ENCODE peak calls at places on chromosomes 13 and 19, in five cellular contexts. W, C, Q, E and P are unnamed samples. For H3K27me3, the result is how much of the 10 kb centered on the place peaks cover.

GRCh38 chr19:3060852-3061182 is 1.5 kb downstream of the TLE5 start:
- DNase-seq in W (no peak), C (no peak), Q (no peak), E (no peak), P (no peak)

GRCh38 chr13:108586826-108587225 is 42.6 kb upstream of the MYO16 start:
- DNase-seq in W (no peak), C (no peak), Q (no peak), E (no peak), P (no peak)

GRCh38 chr19:29622191-29623070 is 16.3 kb downstream of the POP4 start:
- DNase-seq in W (peak), C (no peak), Q (no peak), E (no peak), P (peak)

GRCh38 chr19:7917292-7918061 is 2.7 kb upstream of the SNAPC2 start:
- DNase-seq in W (peak), C (no peak), Q (peak), E (no peak), P (peak)

GRCh38 chr13:41916173-41916954 is 44.5 kb downstream of the VWA8 start:
- DNase-seq in W (peak), C (no peak), Q (no peak), E (no peak), P (peak)

GRCh38 chr13:54989418-54989817 is 1960.8 kb downstream of the OLFM4 start:
- DNase-seq in W (no peak), C (no peak), Q (no peak), E (no peak), P (no peak)

GRCh38 chr13:108003626-108004025 is 211.7 kb downstream of the LIG4 start:
- DNase-seq in W (no peak), C (no peak), Q (no peak), E (no peak), P (no peak)

GRCh38 chr13:66222926-66223325 is 1007.2 kb downstream of the PCDH9 start:
- DNase-seq in W (no peak), C (no peak), Q (no peak), E (no peak), P (no peak)

GRCh38 chr19:28012361-28012760 is 1200.6 kb downstream of the UQCRFS1 start:
- DNase-seq in W (no peak), C (no peak), Q (no peak), E (no peak), P (no peak)

GRCh38 chr19:32843716-32844245 is 25.8 kb downstream of the SLC7A9 start:
- DNase-seq in W (no peak), C (no peak), Q (no peak), E (no peak), P (no peak)

GRCh38 chr13:86946734-86947133 is 724.4 kb upstream of the SLITRK5 start:
- DNase-seq in W (no peak), C (no peak), Q (no peak), E (no peak), P (no peak)

GRCh38 chr13:43831088-43831487 is 44.3 kb upstream of the ENOX1 start:
- DNase-seq in W (no peak), C (no peak), Q (no peak), E (no peak), P (no peak)

DNA sequence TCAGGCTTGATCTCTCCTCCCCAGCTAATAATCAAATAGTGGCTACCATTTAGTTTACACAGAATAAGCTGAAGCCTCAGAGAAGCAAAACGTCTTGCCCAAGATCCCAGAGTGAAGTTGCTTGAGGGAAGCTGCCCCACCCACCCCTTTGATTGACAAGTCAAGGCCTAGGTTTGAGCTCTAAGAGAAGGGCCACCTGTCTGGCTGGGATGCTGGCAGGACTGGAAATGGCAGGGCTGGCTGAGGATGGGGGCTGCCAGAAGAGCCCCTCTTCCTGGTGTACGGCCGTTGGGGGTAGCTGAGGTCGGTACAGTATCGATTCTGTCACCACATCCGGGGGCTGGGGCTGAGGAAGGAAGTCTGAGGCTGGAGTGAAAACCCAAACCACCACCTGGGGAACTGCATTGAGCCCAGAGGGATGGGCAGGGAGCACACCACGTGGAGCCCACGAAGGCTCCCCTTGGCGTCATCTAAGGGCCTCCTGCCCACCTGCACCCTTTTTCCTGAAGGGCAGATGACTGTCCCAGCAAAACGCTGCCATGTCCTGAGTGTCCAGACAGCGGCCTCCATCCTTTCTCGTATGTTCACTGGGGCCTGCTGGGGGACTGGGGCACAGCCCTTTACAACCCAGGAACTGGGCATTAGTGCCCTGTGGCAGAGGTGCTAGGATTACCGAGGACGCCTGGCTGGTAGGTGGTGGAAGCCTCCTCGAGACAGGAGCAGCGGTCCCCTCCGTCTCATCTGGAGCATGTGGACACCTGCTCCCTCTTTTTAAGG is 1.4 kb upstream of the PRKD2 start:
- DNase-seq in W (peak), C (no peak), Q (peak), E (no peak), P (peak)
- H3K4me3 ChIP-seq in W (peak), C (peak), Q (no peak), E (no peak), P (peak)

GRCh38 chr19:35858311-35858710 is 1.6 kb downstream of the KIRREL2 start:
- DNase-seq in W (no peak), C (no peak), Q (no peak), E (no peak), P (no peak)

GRCh38 chr19:35856546-35857149 is at the start of gene KIRREL2:
- DNase-seq in W (no peak), C (no peak), Q (peak), E (peak), P (peak)

GRCh38 chr19:35853038-35853756 is 893 bp upstream of the NPHS1 start:
- DNase-seq in W (no peak), C (no peak), Q (no peak), E (no peak), P (no peak)

GRCh38 chr19:35859414-35859813 is 2.7 kb downstream of the KIRREL2 start:
- DNase-seq in W (no peak), C (no peak), Q (peak), E (no peak), P (no peak)

DNA sequence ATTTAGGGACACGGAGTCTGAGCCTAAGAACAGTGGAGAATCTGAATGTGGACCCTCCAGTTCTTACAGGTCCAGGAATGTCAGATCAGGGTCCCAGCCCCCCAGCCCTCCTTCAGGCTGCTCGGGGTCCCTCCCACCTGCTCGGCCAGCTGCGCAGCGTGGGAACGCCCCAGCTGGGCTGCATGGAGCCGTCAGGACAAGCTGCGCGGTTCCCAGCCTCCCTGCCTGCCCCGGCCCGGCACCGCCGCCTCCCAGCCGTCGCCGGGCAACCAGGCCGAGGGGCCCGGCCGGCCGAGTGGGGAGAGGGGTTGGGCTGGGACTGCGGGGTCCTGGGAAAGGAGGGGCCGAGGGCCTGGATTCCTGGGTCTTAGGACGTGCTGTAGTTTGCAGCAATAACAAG is 710 bp upstream of the KIRREL2 start:
- DNase-seq in W (no peak), C (no peak), Q (peak), E (peak), P (no peak)
- H3K27me3 ChIP-seq in W (under half), C (under half), Q (under half), E (under half), P (under half)

DNA sequence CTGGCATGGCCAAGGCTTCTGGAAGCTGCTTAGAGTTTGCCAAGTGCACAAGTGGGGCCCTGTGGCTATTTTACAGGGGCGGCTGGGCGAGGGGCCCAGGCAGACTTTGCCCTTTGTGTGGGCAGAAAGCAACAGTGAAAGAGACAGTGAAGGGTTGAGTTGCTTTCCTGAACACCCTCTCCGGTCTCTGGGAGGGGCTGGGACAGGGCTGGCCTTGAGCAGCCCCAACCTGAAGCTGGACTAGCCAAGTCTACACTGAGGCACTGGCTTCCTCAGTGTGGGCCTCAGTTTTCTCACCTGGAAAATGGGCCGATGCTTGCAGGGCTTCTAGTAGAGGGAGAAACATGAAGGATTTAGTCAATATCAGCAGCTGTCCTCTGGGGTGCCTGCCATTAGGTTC is 2.4 kb upstream of the HOMER3 start:
- DNase-seq in W (no peak), C (no peak), Q (no peak), E (no peak), P (no peak)
- H3K4me3 ChIP-seq in W (no peak), C (no peak), Q (no peak), E (no peak), P (no peak)

GRCh38 chr19:50821622-50822021 is 2.0 kb downstream of the KLK1 start:
- DNase-seq in W (no peak), C (no peak), Q (peak), E (no peak), P (no peak)
- H3K27me3 ChIP-seq in W (under half), C (under half), Q (under half), E (under half), P (under half)